ENCODE peak calls at places on chromosome 4, in six cellular contexts. H is WTC11, R is hepatocyte, G is lower leg skin, J is mesothelial cell of epicardium, L is choroid plexus epithelial cell. A is an unnamed sample.

GRCh38 chr4:122921971-122922876 is at the start of gene NUDT6:
- DNase-seq in G (peak; percentile 85), J (peak; percentile 50), R (peak; percentile 63), H (peak; percentile 75), L (peak; percentile 58), A (peak; percentile 29)

GRCh38 chr4:97150966-97151365 is 992.3 kb downstream of the STPG2 start:
- DNase-seq in L (no peak), H (no peak), G (no peak), J (no peak), R (no peak), A (no peak)

GRCh38 chr4:103915224-103915869 is 195.6 kb upstream of the TACR3 start:
- DNase-seq in G (no peak), J (no peak), R (peak; percentile 31), H (no peak), L (peak; percentile 42), A (no peak)

GRCh38 chr4:43718369-43718768 is 730.2 kb downstream of the KCTD8 start:
- DNase-seq in R (no peak), G (no peak), L (no peak), H (no peak), J (no peak), A (no peak)

GRCh38 chr4:40349561-40350198 is 14.5 kb downstream of the CHRNA9 start:
- DNase-seq in R (peak; percentile 27), H (no peak), L (peak; percentile 13), J (no peak), G (peak; percentile 29), A (no peak)

GRCh38 chr4:2745981-2746806 is 9.9 kb downstream of the TNIP2 start:
- DNase-seq in H (no peak), J (no peak), L (peak; percentile 43), R (peak; percentile 68), G (no peak), A (peak; percentile 53)

GRCh38 chr4:88341227-88342192 is 37.1 kb upstream of the HERC6 start:
- DNase-seq in L (peak; percentile 98), R (peak; percentile 72), J (no peak), G (no peak), H (no peak), A (no peak)

GRCh38 chr4:26861434-26862186 is 969 bp downstream of the STIM2 start:
- DNase-seq in H (peak; percentile 70), L (peak; percentile 71), G (peak; percentile 94), J (peak; percentile 62), R (peak; percentile 74), A (peak; percentile 67)

GRCh38 chr4:89434364-89434988 is 126.9 kb upstream of the GPRIN3 start:
- DNase-seq in J (no peak), L (peak; percentile 74), G (no peak), H (no peak), R (peak; percentile 34), A (no peak)

GRCh38 chr4:139833131-139833930 is 167.7 kb downstream of the MGST2 start:
- DNase-seq in H (peak; percentile 29), G (no peak), L (no peak), R (no peak), J (no peak), A (no peak)
- TF ChIP-seq CTCF in H (no peak), G (no peak), L (no peak), R (no peak), J (no peak), A (no peak)

DNA sequence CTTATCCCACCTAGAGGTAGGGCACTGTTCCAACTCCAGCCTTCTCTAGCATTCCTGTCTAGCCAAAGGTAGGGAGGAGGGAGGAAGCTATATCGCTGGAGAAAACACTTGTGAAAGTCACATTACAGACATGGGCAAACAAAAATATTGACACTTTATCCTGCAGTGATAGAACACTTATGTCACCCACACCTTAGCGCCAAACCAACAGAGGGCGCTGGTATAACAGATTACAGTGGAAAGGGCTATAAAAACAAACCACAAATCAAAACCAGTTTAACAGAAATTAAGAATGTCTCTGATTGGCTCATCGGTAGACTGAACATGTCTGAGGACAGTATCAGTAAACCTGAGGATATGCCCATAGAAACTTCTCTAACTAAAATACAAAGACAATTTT is 451.3 kb downstream of the TLL1 start:
- DNase-seq in L (peak; percentile 54), R (peak; percentile 40), G (no peak), J (no peak), H (peak; percentile 61), A (no peak)
- TF ChIP-seq CTCF in L (peak; percentile 60), R (peak; percentile 51), G (no peak), J (no peak), H (peak; percentile 69), A (no peak)

GRCh38 chr4:86963697-86964096 is 28.9 kb downstream of the AFF1 start:
- DNase-seq in J (no peak), L (no peak), H (no peak), R (no peak), G (no peak), A (no peak)

GRCh38 chr4:86960557-86960959 is 25.7 kb downstream of the AFF1 start:
- DNase-seq in G (no peak), L (peak; percentile 65), H (no peak), J (no peak), R (peak; percentile 28), A (no peak)

GRCh38 chr4:86961605-86962295 is 26.9 kb downstream of the AFF1 start:
- DNase-seq in J (no peak), R (peak; percentile 48), G (no peak), L (peak; percentile 81), H (no peak), A (no peak)

GRCh38 chr4:86959588-86960500 is 25.0 kb downstream of the AFF1 start:
- DNase-seq in R (no peak), H (peak; percentile 56), L (no peak), G (no peak), J (no peak), A (no peak)

GRCh38 chr4:86961103-86961502 is 26.3 kb downstream of the AFF1 start:
- DNase-seq in G (no peak), L (no peak), R (no peak), J (no peak), H (no peak), A (no peak)
- TF ChIP-seq CTCF in G (no peak), L (no peak), R (no peak), J (no peak), H (no peak), A (no peak)

DNA sequence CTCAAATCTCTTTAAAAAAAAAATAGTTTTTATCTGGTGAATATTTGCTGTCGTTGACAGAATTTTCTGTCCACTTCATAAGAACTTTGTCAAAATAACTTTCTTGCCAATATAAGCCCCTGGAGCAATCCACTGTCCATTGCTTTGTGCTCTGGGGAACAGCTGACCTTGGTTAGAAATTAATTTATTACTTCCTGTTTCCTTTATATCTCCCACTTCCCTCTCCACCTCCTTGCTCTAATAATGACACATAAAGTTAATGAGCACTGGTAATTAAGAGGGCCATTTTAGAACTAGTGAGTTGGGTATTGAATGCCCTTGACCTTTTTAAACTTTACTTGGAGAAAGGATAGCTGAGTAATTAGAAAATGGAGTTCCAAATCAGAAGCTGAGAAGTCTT is 151.3 kb upstream of the LEF1 start:
- DNase-seq in G (no peak), J (no peak), R (no peak), H (no peak), L (no peak), A (no peak)
- TF ChIP-seq CTCF in G (no peak), J (no peak), R (no peak), H (no peak), L (no peak), A (no peak)

DNA sequence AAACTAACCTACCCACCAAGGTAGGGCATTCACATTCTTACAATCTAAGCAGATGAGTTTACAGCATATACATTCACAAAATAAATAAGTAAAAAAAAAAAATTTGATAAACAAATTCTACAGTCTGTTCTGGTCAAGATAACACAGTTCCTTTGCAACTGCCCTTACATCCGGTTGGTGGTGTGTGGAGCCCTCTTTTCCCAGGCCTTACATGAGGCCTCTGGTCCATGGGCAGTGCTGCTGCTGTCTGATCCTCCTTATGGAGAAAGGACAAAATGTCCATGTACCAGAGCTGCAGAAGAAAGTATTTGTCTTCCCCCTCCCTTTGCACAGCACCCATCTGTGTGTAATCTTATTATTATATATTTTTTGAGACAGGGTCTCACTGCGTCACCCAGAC is 2.2 kb upstream of the SEPTIN11 start:
- DNase-seq in H (no peak), G (no peak), L (peak; percentile 65), J (no peak), R (no peak), A (no peak)
- TF ChIP-seq CTCF in H (no peak), G (no peak), L (peak; percentile 37), J (no peak), R (no peak), A (no peak)

DNA sequence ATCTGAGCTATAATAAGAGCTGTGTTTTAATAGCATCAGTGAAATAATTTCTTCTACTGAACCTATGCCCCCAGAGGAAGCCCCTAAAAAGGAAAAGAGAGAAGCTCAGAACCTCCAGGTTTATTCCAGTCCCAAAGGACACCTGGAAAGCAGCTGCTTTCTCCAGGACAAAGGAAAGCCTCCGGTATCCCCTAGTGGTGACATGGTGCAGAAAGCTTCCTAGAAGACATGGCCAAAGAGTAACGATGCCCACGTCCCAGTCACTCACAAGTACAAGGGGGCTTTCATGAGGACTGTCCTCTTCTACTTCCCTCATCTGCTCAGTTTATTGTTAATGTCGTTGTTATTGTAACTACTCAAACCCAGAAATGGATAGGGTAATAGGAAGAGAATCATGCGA is 343.9 kb downstream of the UNC5C start:
- DNase-seq in H (peak; percentile 48), J (no peak), L (no peak), G (no peak), R (no peak), A (no peak)
- TF ChIP-seq CTCF in H (no peak), J (no peak), L (peak; percentile 57), G (no peak), R (peak; percentile 25), A (no peak)

GRCh38 chr4:102612195-102612594 is 111.0 kb downstream of the NFKB1 start:
- DNase-seq in L (no peak), H (no peak), G (no peak), R (no peak), J (no peak), A (no peak)

GRCh38 chr4:102612824-102613366 is 111.7 kb downstream of the NFKB1 start:
- DNase-seq in L (no peak), R (no peak), H (no peak), J (no peak), G (no peak), A (no peak)

GRCh38 chr4:102608190-102608589 is 107.0 kb downstream of the NFKB1 start:
- DNase-seq in R (no peak), L (peak; percentile 37), J (no peak), H (no peak), G (no peak), A (no peak)

GRCh38 chr4:102610476-102610875 is 109.3 kb downstream of the NFKB1 start:
- DNase-seq in L (no peak), R (no peak), G (no peak), J (no peak), H (no peak), A (no peak)

DNA sequence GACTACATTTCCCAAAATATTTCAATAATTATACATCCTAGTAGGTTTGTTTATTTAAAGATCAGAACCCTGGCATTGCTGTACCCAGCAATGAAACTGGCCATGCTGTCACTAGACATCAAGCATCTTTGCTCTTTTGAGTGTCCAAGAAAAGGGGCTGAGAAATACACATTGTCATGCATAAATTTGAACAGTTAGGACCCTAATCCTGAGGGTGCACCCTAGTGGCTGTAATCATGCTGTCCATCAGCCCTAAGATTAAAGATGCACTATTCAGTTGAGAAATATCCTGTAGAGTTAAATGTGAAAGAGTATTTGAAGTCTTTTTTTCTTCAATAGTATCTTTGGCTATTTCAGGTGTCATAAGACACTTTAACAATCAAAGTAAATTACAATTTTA is 108.8 kb downstream of the NFKB1 start:
- DNase-seq in G (no peak), R (no peak), H (no peak), J (no peak), L (peak; percentile 56), A (no peak)
- TF ChIP-seq CTCF in G (no peak), R (peak; percentile 19), H (no peak), J (no peak), L (peak; percentile 68), A (no peak)

A was measured in natural killer cell.